ENCODE peak calls at places on chromosomes 16 and 17, in four cellular contexts. H is endodermal cell, V is lower lobe of right lung, Q is IMR-90. G is an unnamed sample. For H3K4me1, the result is how much of the 10 kb centered on the place peaks cover.

GRCh38 chr16:49748322-49748721 is 107.6 kb downstream of the ZNF423 start:
- DNase-seq in H (no peak), V (no peak), Q (no peak), G (peak)

GRCh38 chr17:28634211-28634865 is 10.6 kb downstream of the BLTP2 start:
- DNase-seq in H (no peak), V (no peak), Q (no peak), G (no peak)

GRCh38 chr16:2160915-2161551 is 5.5 kb downstream of the TRAF7 start:
- DNase-seq in H (no peak), V (no peak), Q (peak), G (peak)

GRCh38 chr17:33233855-33234228 is 59.3 kb downstream of the ASIC2 start:
- DNase-seq in H (no peak), V (no peak), Q (no peak), G (peak)

GRCh38 chr16:89638455-89638854 is 19.1 kb downstream of the CHMP1A start:
- DNase-seq in H (no peak), V (no peak), Q (no peak), G (no peak)

GRCh38 chr17:57862410-57862989 is 12.7 kb upstream of the MRPS23 start:
- DNase-seq in H (peak), V (no peak), Q (no peak), G (peak)

GRCh38 chr17:60491771-60492170 is 34.3 kb downstream of the APPBP2 start:
- DNase-seq in H (peak), V (no peak), Q (no peak), G (no peak)

GRCh38 chr17:77076046-77076882 is 64.5 kb upstream of the SEC14L1 start:
- DNase-seq in H (no peak), V (no peak), Q (peak), G (no peak)

GRCh38 chr16:84224554-84224953 is 15.3 kb downstream of the KCNG4 start:
- DNase-seq in H (no peak), V (no peak), Q (no peak), G (no peak)

GRCh38 chr16:78925071-78925714 is 675.3 kb downstream of the MAF start:
- DNase-seq in H (peak), V (peak), Q (no peak), G (no peak)

GRCh38 chr17:56891751-56892150 is 22.1 kb downstream of the TRIM25 start:
- DNase-seq in H (peak), V (peak), Q (no peak), G (no peak)

GRCh38 chr16:48269011-48269410 is 21.7 kb upstream of the ABCC11 start:
- DNase-seq in H (no peak), V (no peak), Q (no peak), G (no peak)

GRCh38 chr17:7213895-7214299 is 5.7 kb downstream of the DLG4 start:
- DNase-seq in H (peak), V (peak), Q (peak), G (no peak)

GRCh38 chr17:76888661-76889060 is 20.5 kb downstream of the MGAT5B start:
- DNase-seq in H (peak), V (no peak), Q (no peak), G (no peak)

GRCh38 chr17:32558997-32559650 is 72.3 kb downstream of the CDK5R1 start:
- DNase-seq in H (peak), V (no peak), Q (no peak), G (no peak)

GRCh38 chr16:23597003-23597756 is 1.1 kb upstream of the NDUFAB1 start:
- DNase-seq in H (peak), V (no peak), Q (no peak), G (no peak)

GRCh38 chr17:82843904-82844640 is 4.2 kb upstream of the ZNF750 start:
- DNase-seq in H (no peak), V (no peak), Q (no peak), G (no peak)

GRCh38 chr16:77993586-77993985 is 28.8 kb upstream of the CLEC3A start:
- DNase-seq in H (peak), V (no peak), Q (peak), G (peak)

GRCh38 chr16:12801511-12802042 is 2.1 kb downstream of the CPPED1 start:
- DNase-seq in H (no peak), V (no peak), Q (peak), G (no peak)

GRCh38 chr17:3957735-3958134 is 6.5 kb downstream of the ATP2A3 start:
- DNase-seq in H (no peak), V (no peak), Q (no peak), G (no peak)

GRCh38 chr16:645852-646678 is 3.1 kb upstream of the WDR90 start:
- DNase-seq in H (no peak), V (peak), Q (no peak), G (no peak)

GRCh38 chr17:48441231-48441711 is 11.3 kb upstream of the SKAP1 start:
- DNase-seq in H (no peak), V (no peak), Q (no peak), G (no peak)

GRCh38 chr16:47888142-47888541 is 267.7 kb downstream of the ABCC12 start:
- DNase-seq in H (peak), V (no peak), Q (peak), G (no peak)

GRCh38 chr16:28155293-28155692 is 56.5 kb downstream of the XPO6 start:
- DNase-seq in H (no peak), V (no peak), Q (peak), G (no peak)

GRCh38 chr17:77449908-77450741 is 309.4 kb downstream of the SEC14L1 start:
- DNase-seq in H (peak), V (no peak), Q (peak), G (peak)

GRCh38 chr17:68556551-68556950 is 44.3 kb downstream of the PRKAR1A start:
- DNase-seq in H (no peak), V (no peak), Q (no peak), G (no peak)

GRCh38 chr16:79601092-79601977 is 798 bp upstream of the MAF start:
- DNase-seq in H (peak), V (peak), Q (no peak), G (peak)

GRCh38 chr16:73000907-73001521 is 46.9 kb downstream of the ZFHX3 start:
- DNase-seq in H (no peak), V (no peak), Q (no peak), G (no peak)

GRCh38 chr16:88790312-88791150 is 5.5 kb upstream of the PIEZO1 start:
- DNase-seq in H (no peak), V (peak), Q (peak), G (no peak)

GRCh38 chr17:68143425-68143824 is 104.4 kb upstream of the AMZ2 start:
- DNase-seq in H (no peak), V (no peak), Q (no peak), G (no peak)

GRCh38 chr17:47902039-47902744 is 6.2 kb downstream of the SP2 start:
- DNase-seq in H (peak), V (no peak), Q (no peak), G (no peak)

GRCh38 chr16:4097826-4098240 is 18.4 kb downstream of the ADCY9 start:
- DNase-seq in H (no peak), V (peak), Q (peak), G (no peak)

GRCh38 chr16:55661842-55662479 is 6.2 kb downstream of the SLC6A2 start:
- DNase-seq in H (no peak), V (no peak), Q (no peak), G (no peak)

GRCh38 chr17:75834279-75834920 is 9.8 kb downstream of the UNC13D start:
- DNase-seq in H (no peak), V (no peak), Q (no peak), G (no peak)
- H3K4me1 ChIP-seq in H (under half), V (under half), Q (under half), G (under half)

DNA sequence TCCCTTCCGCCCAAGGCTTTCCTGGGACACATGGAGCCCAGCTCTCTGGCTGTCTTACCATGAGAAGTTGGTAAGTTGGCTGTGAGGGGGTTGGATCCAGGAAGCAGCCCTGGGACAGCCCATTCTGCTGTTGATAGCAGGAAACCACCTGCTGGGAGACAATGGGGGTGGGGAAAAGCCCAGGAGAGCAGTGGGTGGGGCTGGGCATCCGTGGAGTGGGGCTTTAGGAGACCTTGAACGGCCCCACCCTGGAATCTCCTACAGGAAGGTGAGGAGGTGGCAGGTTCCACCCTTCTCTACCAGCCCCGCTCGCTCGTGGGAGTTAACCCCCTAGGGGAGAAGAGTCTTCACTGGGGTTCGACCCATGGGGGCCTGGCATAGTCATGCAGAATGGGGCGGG is 5.8 kb downstream of the TMEM92 start:
- DNase-seq in H (peak), V (no peak), Q (no peak), G (no peak)
- H3K4me3 ChIP-seq in H (no peak), V (no peak), Q (no peak), G (no peak)

GRCh38 chr17:18981385-18981641 is 23.3 kb downstream of the FAM83G start:
- DNase-seq in H (no peak), V (no peak), Q (no peak), G (no peak)

GRCh38 chr17:18978655-18979054 is 25.9 kb downstream of the FAM83G start:
- DNase-seq in H (no peak), V (no peak), Q (no peak), G (no peak)

GRCh38 chr17:18980682-18981384 is 23.7 kb downstream of the FAM83G start:
- DNase-seq in H (peak), V (no peak), Q (peak), G (no peak)

GRCh38 chr17:18984273-18985114 is 20.1 kb downstream of the FAM83G start:
- DNase-seq in H (no peak), V (no peak), Q (no peak), G (no peak)

GRCh38 chr17:18981642-18982424 is 22.7 kb downstream of the FAM83G start:
- DNase-seq in H (peak), V (no peak), Q (peak), G (no peak)
- TF ChIP-seq CTCF in H (no peak), V (no peak), Q (no peak), G (no peak)

GRCh38 chr17:64369007-64369893 is 21.4 kb downstream of the PECAM1 start:
- DNase-seq in H (no peak), V (no peak), Q (no peak), G (no peak)
- H3K4me1 ChIP-seq in H (under half), V (under half), Q (under half), G (under half)

DNA sequence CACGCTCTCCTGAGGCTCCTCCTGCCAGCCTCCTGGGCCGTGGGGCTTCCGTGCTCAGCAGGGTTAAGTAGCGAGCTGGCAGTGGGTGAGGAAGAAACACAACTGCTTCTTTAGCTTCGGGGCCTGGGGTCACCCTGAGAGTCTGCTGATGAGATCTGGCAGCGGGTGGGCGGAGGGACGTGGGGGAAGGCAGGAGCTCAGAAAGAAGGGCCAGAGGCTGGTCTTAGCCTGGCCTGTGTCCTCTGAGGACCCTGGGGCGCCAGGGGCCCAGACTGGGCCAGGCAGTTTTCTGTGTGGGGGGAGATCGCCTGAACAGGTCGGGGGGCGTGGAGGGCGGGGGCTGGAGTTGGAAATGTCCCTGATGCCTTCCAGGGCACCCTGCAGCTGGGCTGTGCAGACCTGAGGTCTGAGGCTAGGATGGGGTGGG is 97.8 kb upstream of the GSE1 start:
- DNase-seq in H (peak), V (no peak), Q (no peak), G (no peak)
- H3K4me3 ChIP-seq in H (no peak), V (no peak), Q (no peak), G (no peak)